ENCODE peak calls at places on chromosomes 1 and 21, in five cellular contexts. One of them, this sample, is unnamed.

GRCh38 chr1:243233908-243234307 is 21.2 kb downstream of the CEP170 start:
- DNase-seq in mucosa of descending colon: no peak
- DNase-seq in stomach: no peak
- DNase-seq in psoas muscle: no peak
- DNase-seq in brain microvascular endothelial cell: peak
- DNase-seq in this sample: peak

GRCh38 chr1:200042437-200043329 is 15.2 kb downstream of the NR5A2 start:
- DNase-seq in mucosa of descending colon: peak
- DNase-seq in stomach: no peak
- DNase-seq in brain microvascular endothelial cell: no peak
- DNase-seq in psoas muscle: no peak
- DNase-seq in this sample: no peak

GRCh38 chr1:24888971-24889670 is 41.0 kb downstream of the RUNX3 start:
- DNase-seq in mucosa of descending colon: no peak
- DNase-seq in brain microvascular endothelial cell: peak
- DNase-seq in psoas muscle: no peak
- DNase-seq in stomach: no peak
- DNase-seq in this sample: peak

GRCh38 chr1:209183195-209183594 is 400.3 kb upstream of the CAMK1G start:
- DNase-seq in stomach: no peak
- DNase-seq in mucosa of descending colon: no peak
- DNase-seq in psoas muscle: no peak
- DNase-seq in brain microvascular endothelial cell: no peak
- DNase-seq in this sample: no peak

GRCh38 chr1:207316622-207317510 is 4.6 kb upstream of the CD55 start:
- DNase-seq in brain microvascular endothelial cell: no peak
- DNase-seq in stomach: peak
- DNase-seq in psoas muscle: no peak
- DNase-seq in mucosa of descending colon: no peak
- DNase-seq in this sample: peak

GRCh38 chr1:54970901-54971300 is 9.5 kb upstream of the TMEM61 start:
- DNase-seq in stomach: no peak
- DNase-seq in brain microvascular endothelial cell: no peak
- DNase-seq in mucosa of descending colon: no peak
- DNase-seq in psoas muscle: no peak
- DNase-seq in this sample: no peak

GRCh38 chr21:26043891-26044290 is 126.7 kb downstream of the APP start:
- DNase-seq in mucosa of descending colon: no peak
- DNase-seq in brain microvascular endothelial cell: no peak
- DNase-seq in stomach: no peak
- DNase-seq in psoas muscle: no peak
- DNase-seq in this sample: no peak

GRCh38 chr1:17992800-17993199 is 114.8 kb upstream of the IGSF21 start:
- DNase-seq in brain microvascular endothelial cell: no peak
- DNase-seq in psoas muscle: no peak
- DNase-seq in mucosa of descending colon: no peak
- DNase-seq in stomach: no peak
- DNase-seq in this sample: no peak

GRCh38 chr1:222561656-222562055 is 13.8 kb upstream of the HHIPL2 start:
- DNase-seq in stomach: no peak
- DNase-seq in psoas muscle: no peak
- DNase-seq in brain microvascular endothelial cell: no peak
- DNase-seq in mucosa of descending colon: no peak
- DNase-seq in this sample: no peak

GRCh38 chr1:199010933-199011332 is 372.1 kb downstream of the PTPRC start:
- DNase-seq in mucosa of descending colon: no peak
- DNase-seq in brain microvascular endothelial cell: peak
- DNase-seq in psoas muscle: no peak
- DNase-seq in stomach: no peak
- DNase-seq in this sample: no peak

GRCh38 chr1:25926731-25927496 is 20.7 kb upstream of the STMN1 start:
- DNase-seq in stomach: no peak
- DNase-seq in psoas muscle: no peak
- DNase-seq in mucosa of descending colon: no peak
- DNase-seq in brain microvascular endothelial cell: no peak
- DNase-seq in this sample: no peak

GRCh38 chr1:10635385-10635896 is 160.7 kb downstream of the PEX14 start:
- DNase-seq in mucosa of descending colon: no peak
- DNase-seq in stomach: peak
- DNase-seq in brain microvascular endothelial cell: no peak
- DNase-seq in psoas muscle: peak
- DNase-seq in this sample: peak
- H3K4me3 ChIP-seq in mucosa of descending colon: no peak
- H3K4me3 ChIP-seq in stomach: no peak
- H3K4me3 ChIP-seq in brain microvascular endothelial cell: no peak
- H3K4me3 ChIP-seq in psoas muscle: no peak
- H3K4me3 ChIP-seq in this sample: no peak

GRCh38 chr1:7474786-7475502 is 296.2 kb upstream of the VAMP3 start:
- DNase-seq in brain microvascular endothelial cell: no peak
- DNase-seq in psoas muscle: no peak
- DNase-seq in mucosa of descending colon: no peak
- DNase-seq in stomach: no peak
- DNase-seq in this sample: no peak
- TF ChIP-seq CTCF in brain microvascular endothelial cell: peak
- TF ChIP-seq CTCF in psoas muscle: no peak
- TF ChIP-seq CTCF in mucosa of descending colon: no peak
- TF ChIP-seq CTCF in stomach: no peak
- TF ChIP-seq CTCF in this sample: no peak

GRCh38 chr1:22952694-22953391 is 19.8 kb downstream of the LACTBL1 start:
- DNase-seq in brain microvascular endothelial cell: no peak
- DNase-seq in stomach: no peak
- DNase-seq in mucosa of descending colon: no peak
- DNase-seq in psoas muscle: no peak
- DNase-seq in this sample: no peak
- H3K4me3 ChIP-seq in brain microvascular endothelial cell: no peak
- H3K4me3 ChIP-seq in stomach: peak
- H3K4me3 ChIP-seq in mucosa of descending colon: no peak
- H3K4me3 ChIP-seq in psoas muscle: no peak
- H3K4me3 ChIP-seq in this sample: no peak

DNA sequence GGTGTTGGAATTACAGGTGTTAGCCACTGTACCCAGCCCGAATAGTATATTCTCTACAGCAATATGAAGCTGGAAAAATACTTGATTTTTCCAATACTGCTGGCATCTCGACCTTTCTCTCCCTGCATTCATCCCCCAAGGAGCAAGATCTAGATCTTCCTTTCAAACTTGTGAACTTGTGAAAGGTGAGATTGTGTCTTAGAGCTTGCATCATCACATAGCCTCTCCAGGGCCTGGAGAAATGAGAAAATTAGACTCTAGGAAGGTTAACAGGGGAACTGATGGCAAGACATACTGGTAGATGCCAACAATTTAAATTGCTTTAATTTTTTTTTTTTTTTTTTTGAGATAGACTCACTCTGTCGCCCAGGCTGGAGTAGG is 2.1 kb downstream of the PRUNE1 start:
- DNase-seq in mucosa of descending colon: no peak
- DNase-seq in psoas muscle: no peak
- DNase-seq in stomach: no peak
- DNase-seq in brain microvascular endothelial cell: no peak
- DNase-seq in this sample: no peak
- TF ChIP-seq CTCF in mucosa of descending colon: no peak
- TF ChIP-seq CTCF in psoas muscle: no peak
- TF ChIP-seq CTCF in stomach: no peak
- TF ChIP-seq CTCF in brain microvascular endothelial cell: no peak
- TF ChIP-seq CTCF in this sample: no peak

DNA sequence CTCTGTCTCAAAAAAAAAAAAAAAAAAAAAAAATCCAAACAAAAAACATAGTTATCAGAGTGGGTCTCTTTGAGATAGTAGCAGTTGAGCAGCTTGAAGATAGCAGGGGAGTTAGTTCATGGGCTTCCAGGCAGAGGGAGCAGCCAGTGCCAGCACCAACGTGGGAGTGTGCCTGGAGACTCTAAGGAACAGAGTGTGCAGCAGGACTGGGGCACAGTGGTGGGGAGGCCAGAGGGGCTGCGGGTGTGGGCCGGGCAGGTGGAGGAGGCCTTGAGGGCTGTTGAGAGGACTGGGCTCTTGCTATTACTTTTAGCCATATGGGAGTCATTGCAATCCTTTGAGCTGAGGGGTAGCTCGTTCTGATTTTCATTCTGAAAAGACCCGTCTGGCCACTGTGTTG is 63.8 kb downstream of the RYR2 start:
- DNase-seq in psoas muscle: no peak
- DNase-seq in mucosa of descending colon: no peak
- DNase-seq in stomach: no peak
- DNase-seq in brain microvascular endothelial cell: no peak
- DNase-seq in this sample: peak
- H3K4me3 ChIP-seq in psoas muscle: no peak
- H3K4me3 ChIP-seq in mucosa of descending colon: no peak
- H3K4me3 ChIP-seq in stomach: no peak
- H3K4me3 ChIP-seq in brain microvascular endothelial cell: no peak
- H3K4me3 ChIP-seq in this sample: no peak

GRCh38 chr1:161726631-161727342 is 5.4 kb downstream of the FCRLB start:
- DNase-seq in mucosa of descending colon: peak
- DNase-seq in psoas muscle: peak
- DNase-seq in brain microvascular endothelial cell: peak
- DNase-seq in stomach: peak
- DNase-seq in this sample: peak

GRCh38 chr1:161728376-161729226 is 7.3 kb downstream of the FCRLB start:
- DNase-seq in stomach: no peak
- DNase-seq in brain microvascular endothelial cell: no peak
- DNase-seq in psoas muscle: no peak
- DNase-seq in mucosa of descending colon: no peak
- DNase-seq in this sample: no peak

GRCh38 chr1:161727343-161727924 is 6.1 kb downstream of the FCRLB start:
- DNase-seq in stomach: no peak
- DNase-seq in mucosa of descending colon: no peak
- DNase-seq in psoas muscle: no peak
- DNase-seq in brain microvascular endothelial cell: peak
- DNase-seq in this sample: peak

GRCh38 chr1:161723459-161724149 is 2.3 kb downstream of the FCRLB start:
- DNase-seq in brain microvascular endothelial cell: no peak
- DNase-seq in psoas muscle: no peak
- DNase-seq in mucosa of descending colon: peak
- DNase-seq in stomach: no peak
- DNase-seq in this sample: no peak

GRCh38 chr1:161725888-161726630 is 4.7 kb downstream of the FCRLB start:
- DNase-seq in brain microvascular endothelial cell: peak
- DNase-seq in stomach: peak
- DNase-seq in psoas muscle: peak
- DNase-seq in mucosa of descending colon: peak
- DNase-seq in this sample: peak
- TF ChIP-seq CTCF in brain microvascular endothelial cell: peak
- TF ChIP-seq CTCF in stomach: no peak
- TF ChIP-seq CTCF in psoas muscle: peak
- TF ChIP-seq CTCF in mucosa of descending colon: no peak
- TF ChIP-seq CTCF in this sample: peak

DNA sequence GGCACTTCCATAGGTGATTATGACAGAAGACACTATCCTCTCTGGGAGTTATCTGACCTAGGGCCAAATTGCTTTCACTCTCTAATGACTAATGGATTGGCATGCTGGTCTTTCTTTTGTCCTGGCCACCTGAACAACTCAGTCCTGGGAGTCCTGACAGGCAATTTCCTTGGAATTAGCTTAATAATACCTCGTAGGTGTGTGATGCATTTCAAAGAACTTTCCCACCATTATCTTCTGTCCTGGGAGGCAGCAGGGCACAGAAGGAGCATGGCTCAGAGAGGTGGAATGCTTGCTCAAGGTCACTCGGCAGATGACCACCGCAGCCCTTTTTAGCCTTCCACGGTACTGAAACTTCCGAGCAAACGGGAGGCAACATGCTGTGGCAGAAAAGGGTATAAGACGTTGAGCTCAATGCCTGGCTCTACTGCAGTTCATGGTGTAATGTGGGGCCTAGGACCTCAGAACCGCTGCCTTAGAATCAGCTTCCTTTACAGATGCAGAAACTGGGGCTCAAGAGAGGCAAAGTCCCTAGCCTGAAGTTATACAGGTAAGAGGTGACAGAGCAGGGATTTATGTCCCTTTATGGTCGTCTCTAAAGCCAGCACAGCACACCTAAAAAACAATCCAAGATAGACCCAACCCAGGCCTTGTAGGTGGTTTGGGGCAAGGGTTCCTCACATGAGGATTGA is 3.2 kb downstream of the ID3 start:
- DNase-seq in mucosa of descending colon: no peak
- DNase-seq in brain microvascular endothelial cell: peak
- DNase-seq in stomach: no peak
- DNase-seq in psoas muscle: peak
- DNase-seq in this sample: peak
- H3K4me3 ChIP-seq in mucosa of descending colon: no peak
- H3K4me3 ChIP-seq in brain microvascular endothelial cell: peak
- H3K4me3 ChIP-seq in stomach: peak
- H3K4me3 ChIP-seq in psoas muscle: peak
- H3K4me3 ChIP-seq in this sample: peak

GRCh38 chr1:3481046-3481445 is 26.6 kb downstream of the ARHGEF16 start:
- DNase-seq in mucosa of descending colon: no peak
- DNase-seq in psoas muscle: no peak
- DNase-seq in stomach: no peak
- DNase-seq in brain microvascular endothelial cell: no peak
- DNase-seq in this sample: no peak

GRCh38 chr1:3483801-3484444 is 29.5 kb downstream of the ARHGEF16 start:
- DNase-seq in psoas muscle: peak
- DNase-seq in brain microvascular endothelial cell: no peak
- DNase-seq in stomach: peak
- DNase-seq in mucosa of descending colon: no peak
- DNase-seq in this sample: peak

GRCh38 chr1:3481836-3482589 is 27.5 kb downstream of the ARHGEF16 start:
- DNase-seq in psoas muscle: no peak
- DNase-seq in brain microvascular endothelial cell: peak
- DNase-seq in mucosa of descending colon: no peak
- DNase-seq in stomach: peak
- DNase-seq in this sample: no peak

GRCh38 chr1:3483380-3483779 is 28.9 kb downstream of the ARHGEF16 start:
- DNase-seq in brain microvascular endothelial cell: no peak
- DNase-seq in stomach: no peak
- DNase-seq in mucosa of descending colon: no peak
- DNase-seq in psoas muscle: no peak
- DNase-seq in this sample: no peak

DNA sequence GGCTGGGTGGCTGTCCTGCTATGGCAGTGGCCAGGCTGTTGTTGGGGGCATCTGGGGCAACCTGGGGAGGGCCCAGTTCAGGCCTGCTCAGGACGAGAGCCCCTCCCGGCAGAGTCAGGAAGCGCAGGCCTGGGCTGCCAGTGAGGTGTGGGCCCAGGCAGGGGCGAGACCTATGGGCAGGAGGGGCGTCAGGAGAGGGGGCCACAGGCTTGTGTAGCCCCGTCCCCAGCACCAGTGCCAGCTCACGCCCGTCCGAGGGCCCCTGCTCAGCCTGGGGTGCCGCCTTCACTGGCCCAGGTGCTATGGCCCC is 28.1 kb downstream of the ARHGEF16 start:
- DNase-seq in mucosa of descending colon: no peak
- DNase-seq in stomach: no peak
- DNase-seq in brain microvascular endothelial cell: no peak
- DNase-seq in psoas muscle: no peak
- DNase-seq in this sample: no peak
- TF ChIP-seq CTCF in mucosa of descending colon: no peak
- TF ChIP-seq CTCF in stomach: no peak
- TF ChIP-seq CTCF in brain microvascular endothelial cell: peak
- TF ChIP-seq CTCF in psoas muscle: no peak
- TF ChIP-seq CTCF in this sample: no peak

GRCh38 chr1:230753191-230753585 is 6.0 kb downstream of the CAPN9 start:
- DNase-seq in brain microvascular endothelial cell: no peak
- DNase-seq in stomach: no peak
- DNase-seq in mucosa of descending colon: no peak
- DNase-seq in psoas muscle: no peak
- DNase-seq in this sample: no peak
- H3K4me3 ChIP-seq in brain microvascular endothelial cell: no peak
- H3K4me3 ChIP-seq in stomach: peak
- H3K4me3 ChIP-seq in mucosa of descending colon: no peak
- H3K4me3 ChIP-seq in psoas muscle: no peak
- H3K4me3 ChIP-seq in this sample: no peak

GRCh38 chr1:29706936-29707335 is 470.6 kb downstream of the PTPRU start:
- DNase-seq in stomach: no peak
- DNase-seq in mucosa of descending colon: no peak
- DNase-seq in brain microvascular endothelial cell: no peak
- DNase-seq in psoas muscle: no peak
- DNase-seq in this sample: peak
- TF ChIP-seq CTCF in stomach: no peak
- TF ChIP-seq CTCF in mucosa of descending colon: no peak
- TF ChIP-seq CTCF in brain microvascular endothelial cell: peak
- TF ChIP-seq CTCF in psoas muscle: no peak
- TF ChIP-seq CTCF in this sample: peak